ENCODE peak calls at places on chromosomes 2 and 18, in four cellular contexts. One of them, this sample, is unnamed.

GRCh38 chr2:112674229-112674628 is 28.5 kb downstream of the SLC20A1 start:
- DNase-seq in SK-N-SH: no peak
- DNase-seq in GM12878: no peak
- DNase-seq in K562: peak
- DNase-seq in this sample: no peak

GRCh38 chr18:9719421-9719981 is 11.4 kb downstream of the RAB31 start:
- DNase-seq in SK-N-SH: no peak
- DNase-seq in GM12878: no peak
- DNase-seq in K562: no peak
- DNase-seq in this sample: no peak

GRCh38 chr18:75612491-75612890 is 185.0 kb upstream of the SMIM21 start:
- DNase-seq in SK-N-SH: no peak
- DNase-seq in GM12878: no peak
- DNase-seq in K562: no peak
- DNase-seq in this sample: no peak

GRCh38 chr18:53191634-53192033 is 851.6 kb downstream of the DCC start:
- DNase-seq in SK-N-SH: no peak
- DNase-seq in GM12878: no peak
- DNase-seq in K562: no peak
- DNase-seq in this sample: no peak

GRCh38 chr2:46643951-46644350 is 164.6 kb downstream of the TMEM247 start:
- DNase-seq in SK-N-SH: no peak
- DNase-seq in GM12878: no peak
- DNase-seq in K562: no peak
- DNase-seq in this sample: no peak

GRCh38 chr2:134657650-134658250 is 61.0 kb downstream of the TMEM163 start:
- DNase-seq in SK-N-SH: no peak
- DNase-seq in GM12878: no peak
- DNase-seq in K562: peak
- DNase-seq in this sample: peak

GRCh38 chr2:216202602-216203250 is 93.6 kb downstream of the XRCC5 start:
- DNase-seq in SK-N-SH: no peak
- DNase-seq in GM12878: no peak
- DNase-seq in K562: no peak
- DNase-seq in this sample: no peak

GRCh38 chr2:43027103-43027482 is 199.3 kb downstream of the ZFP36L2 start:
- DNase-seq in SK-N-SH: no peak
- DNase-seq in GM12878: no peak
- DNase-seq in K562: no peak
- DNase-seq in this sample: no peak

GRCh38 chr2:37615808-37616673 is 55.4 kb downstream of the CDC42EP3 start:
- DNase-seq in SK-N-SH: no peak
- DNase-seq in GM12878: no peak
- DNase-seq in K562: no peak
- DNase-seq in this sample: no peak

GRCh38 chr2:607172-607571 is 70.0 kb downstream of the TMEM18 start:
- DNase-seq in SK-N-SH: no peak
- DNase-seq in GM12878: no peak
- DNase-seq in K562: no peak
- DNase-seq in this sample: no peak

DNA sequence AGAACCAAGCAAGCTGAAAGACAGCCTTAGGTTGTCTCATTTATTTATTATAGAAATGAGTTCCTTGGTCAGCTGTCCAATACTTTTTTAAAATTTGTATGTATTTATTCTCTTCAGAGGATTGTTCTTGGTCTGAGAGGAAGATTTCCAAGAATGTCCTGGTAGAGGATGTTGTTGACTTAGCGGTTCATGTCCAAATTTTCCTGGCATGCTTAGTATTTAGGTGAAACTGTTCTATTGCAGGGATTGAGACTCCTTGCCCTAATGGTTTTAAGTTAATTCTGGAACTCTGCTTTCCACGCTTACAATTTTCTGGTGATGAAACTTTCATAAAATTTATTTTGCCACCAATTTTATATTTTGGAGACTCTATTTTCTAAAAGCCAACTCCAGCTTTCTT is 1868.6 kb upstream of the CELF4 start:
- DNase-seq in SK-N-SH: no peak
- DNase-seq in GM12878: no peak
- DNase-seq in K562: no peak
- DNase-seq in this sample: no peak
- TF ChIP-seq USF1 in SK-N-SH: no peak
- TF ChIP-seq USF1 in GM12878: no peak
- TF ChIP-seq USF1 in K562: no peak
- TF ChIP-seq USF1 in this sample: no peak

GRCh38 chr2:132415256-132416079 is 1.1 kb upstream of the GPR39 start:
- DNase-seq in SK-N-SH: no peak
- DNase-seq in GM12878: no peak
- DNase-seq in K562: no peak
- DNase-seq in this sample: peak
- TF ChIP-seq USF1 in SK-N-SH: no peak
- TF ChIP-seq USF1 in GM12878: no peak
- TF ChIP-seq USF1 in K562: no peak
- TF ChIP-seq USF1 in this sample: no peak

GRCh38 chr18:48787523-48788151 is 163.1 kb downstream of the SMAD7 start:
- DNase-seq in SK-N-SH: peak
- DNase-seq in GM12878: no peak
- DNase-seq in K562: no peak
- DNase-seq in this sample: no peak
- TF ChIP-seq USF1 in SK-N-SH: no peak
- TF ChIP-seq USF1 in GM12878: no peak
- TF ChIP-seq USF1 in K562: no peak
- TF ChIP-seq USF1 in this sample: no peak

DNA sequence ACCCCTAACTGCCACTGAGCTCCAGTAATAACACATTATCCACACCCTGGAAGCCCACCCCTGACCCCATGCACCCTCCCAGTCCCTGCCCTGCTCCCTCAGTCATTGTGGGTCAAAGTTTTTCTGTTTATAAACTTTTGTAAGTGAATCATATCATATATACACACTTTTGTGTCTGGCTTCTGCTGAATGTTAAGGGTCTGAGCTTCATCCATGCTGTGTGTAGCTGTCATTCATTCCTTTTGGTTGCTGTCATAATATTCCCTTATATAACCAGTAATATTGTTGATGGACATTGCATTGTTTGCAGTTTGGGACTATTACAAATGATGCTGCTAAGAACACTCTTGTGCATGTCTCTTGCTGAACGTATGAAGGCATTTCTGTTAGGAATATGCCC is 14.5 kb downstream of the CNNM4 start:
- DNase-seq in SK-N-SH: no peak
- DNase-seq in GM12878: no peak
- DNase-seq in K562: no peak
- DNase-seq in this sample: no peak
- TF ChIP-seq USF1 in SK-N-SH: no peak
- TF ChIP-seq USF1 in GM12878: no peak
- TF ChIP-seq USF1 in K562: no peak
- TF ChIP-seq USF1 in this sample: no peak

DNA sequence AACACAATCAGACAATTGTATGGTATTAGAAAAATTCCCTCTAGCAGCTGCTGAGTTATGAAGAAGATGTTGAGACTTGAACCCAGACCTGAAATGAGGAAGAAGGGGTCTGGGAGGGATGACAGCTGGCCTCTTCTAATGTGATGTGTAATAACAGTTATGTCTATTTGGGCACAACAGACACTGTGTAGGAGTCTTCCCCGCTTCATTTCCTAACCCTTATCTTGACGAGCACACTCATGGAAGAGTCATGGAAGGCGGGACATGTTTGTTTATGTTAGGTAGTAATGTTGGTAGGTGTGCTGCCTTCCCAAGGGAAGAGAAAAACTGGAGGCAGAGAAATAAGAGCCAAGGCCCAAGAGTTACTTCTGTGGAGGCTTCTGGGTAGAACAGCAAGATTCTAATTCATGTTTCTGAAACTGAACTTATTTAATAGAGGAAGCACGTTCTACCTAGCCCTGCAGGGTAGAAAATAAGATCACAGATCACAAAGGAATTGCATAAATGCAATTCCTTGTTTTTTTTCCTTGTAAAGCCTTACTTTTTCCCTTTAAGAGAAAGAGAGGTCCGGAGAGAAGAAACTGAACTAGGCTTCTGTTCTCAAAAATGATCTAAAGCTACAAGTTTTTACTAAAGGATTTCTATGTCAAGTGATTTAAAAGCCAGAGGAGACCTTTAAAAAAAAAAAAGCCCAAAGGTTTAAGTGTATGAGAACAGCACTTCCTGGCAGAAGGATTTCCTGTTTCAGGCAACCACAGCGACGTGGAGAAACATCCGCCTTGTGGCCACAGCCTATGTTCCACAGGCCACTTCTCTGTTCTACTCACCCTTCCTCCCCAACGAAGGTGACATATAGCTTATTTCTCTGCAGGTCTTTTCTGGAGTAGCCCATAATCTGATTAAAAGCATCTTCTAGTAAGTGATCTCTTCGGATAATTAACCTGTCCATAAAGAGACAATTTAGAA is 68.5 kb upstream of the STK17B start:
- DNase-seq in SK-N-SH: no peak
- DNase-seq in GM12878: peak
- DNase-seq in K562: peak
- DNase-seq in this sample: no peak
- TF ChIP-seq USF1 in SK-N-SH: no peak
- TF ChIP-seq USF1 in GM12878: no peak
- TF ChIP-seq USF1 in K562: no peak
- TF ChIP-seq USF1 in this sample: no peak